ENCODE peak calls at places on chromosome 15, in ten cellular contexts. One of them, this sample, is unnamed.

GRCh38 chr15:99454941-99455795 is 110.6 kb upstream of the MEF2A start:
- DNase-seq in adipocyte: peak
- DNase-seq in heart left ventricle: peak
- DNase-seq in dorsolateral prefrontal cortex: no peak
- DNase-seq in skeletal muscle cell: peak
- DNase-seq in tibial nerve: peak
- DNase-seq in endodermal cell: peak
- DNase-seq in stomach: peak
- DNase-seq in GM23248: peak
- DNase-seq in MM.1S: no peak
- DNase-seq in this sample: no peak

GRCh38 chr15:53759333-53759975 is at the start of gene WDR72:
- DNase-seq in adipocyte: no peak
- DNase-seq in heart left ventricle: no peak
- DNase-seq in dorsolateral prefrontal cortex: no peak
- DNase-seq in skeletal muscle cell: no peak
- DNase-seq in tibial nerve: no peak
- DNase-seq in endodermal cell: peak
- DNase-seq in stomach: no peak
- DNase-seq in GM23248: no peak
- DNase-seq in MM.1S: peak
- DNase-seq in this sample: no peak

GRCh38 chr15:87935583-87935982 is 321.0 kb downstream of the NTRK3 start:
- DNase-seq in adipocyte: no peak
- DNase-seq in heart left ventricle: no peak
- DNase-seq in dorsolateral prefrontal cortex: no peak
- DNase-seq in skeletal muscle cell: no peak
- DNase-seq in tibial nerve: no peak
- DNase-seq in endodermal cell: no peak
- DNase-seq in stomach: no peak
- DNase-seq in GM23248: no peak
- DNase-seq in MM.1S: no peak
- DNase-seq in this sample: no peak

GRCh38 chr15:100650685-100651084 is 48.3 kb downstream of the ASB7 start:
- DNase-seq in adipocyte: no peak
- DNase-seq in heart left ventricle: no peak
- DNase-seq in dorsolateral prefrontal cortex: no peak
- DNase-seq in skeletal muscle cell: no peak
- DNase-seq in tibial nerve: no peak
- DNase-seq in endodermal cell: no peak
- DNase-seq in stomach: no peak
- DNase-seq in GM23248: no peak
- DNase-seq in MM.1S: no peak
- DNase-seq in this sample: no peak

GRCh38 chr15:31262901-31263671 is 63.5 kb upstream of the KLF13 start:
- DNase-seq in adipocyte: peak
- DNase-seq in heart left ventricle: peak
- DNase-seq in dorsolateral prefrontal cortex: peak
- DNase-seq in skeletal muscle cell: no peak
- DNase-seq in tibial nerve: no peak
- DNase-seq in endodermal cell: peak
- DNase-seq in stomach: peak
- DNase-seq in GM23248: peak
- DNase-seq in MM.1S: peak
- DNase-seq in this sample: no peak

GRCh38 chr15:48553559-48553958 is 92.0 kb downstream of the FBN1 start:
- DNase-seq in adipocyte: peak
- DNase-seq in heart left ventricle: no peak
- DNase-seq in dorsolateral prefrontal cortex: no peak
- DNase-seq in skeletal muscle cell: no peak
- DNase-seq in tibial nerve: no peak
- DNase-seq in endodermal cell: no peak
- DNase-seq in stomach: no peak
- DNase-seq in GM23248: peak
- DNase-seq in MM.1S: no peak
- DNase-seq in this sample: no peak

GRCh38 chr15:71109130-71109529 is 6.1 kb upstream of the THSD4 start:
- DNase-seq in adipocyte: peak
- DNase-seq in heart left ventricle: no peak
- DNase-seq in dorsolateral prefrontal cortex: no peak
- DNase-seq in skeletal muscle cell: no peak
- DNase-seq in tibial nerve: no peak
- DNase-seq in endodermal cell: no peak
- DNase-seq in stomach: no peak
- DNase-seq in GM23248: peak
- DNase-seq in MM.1S: no peak
- DNase-seq in this sample: no peak

GRCh38 chr15:99998661-99999101 is 265.4 kb upstream of the LYSMD4 start:
- DNase-seq in adipocyte: no peak
- DNase-seq in heart left ventricle: no peak
- DNase-seq in dorsolateral prefrontal cortex: no peak
- DNase-seq in skeletal muscle cell: no peak
- DNase-seq in tibial nerve: no peak
- DNase-seq in endodermal cell: peak
- DNase-seq in stomach: peak
- DNase-seq in GM23248: no peak
- DNase-seq in MM.1S: no peak
- DNase-seq in this sample: no peak

GRCh38 chr15:25688166-25688565 is 175.0 kb downstream of the ATP10A start:
- DNase-seq in adipocyte: no peak
- DNase-seq in heart left ventricle: no peak
- DNase-seq in dorsolateral prefrontal cortex: no peak
- DNase-seq in skeletal muscle cell: no peak
- DNase-seq in tibial nerve: no peak
- DNase-seq in endodermal cell: no peak
- DNase-seq in stomach: no peak
- DNase-seq in GM23248: no peak
- DNase-seq in MM.1S: no peak
- DNase-seq in this sample: no peak

GRCh38 chr15:78243491-78243941 is 9.2 kb upstream of the ACSBG1 start:
- DNase-seq in adipocyte: no peak
- DNase-seq in heart left ventricle: peak
- DNase-seq in dorsolateral prefrontal cortex: no peak
- DNase-seq in skeletal muscle cell: no peak
- DNase-seq in tibial nerve: no peak
- DNase-seq in endodermal cell: peak
- DNase-seq in stomach: peak
- DNase-seq in GM23248: peak
- DNase-seq in MM.1S: no peak
- DNase-seq in this sample: no peak

DNA sequence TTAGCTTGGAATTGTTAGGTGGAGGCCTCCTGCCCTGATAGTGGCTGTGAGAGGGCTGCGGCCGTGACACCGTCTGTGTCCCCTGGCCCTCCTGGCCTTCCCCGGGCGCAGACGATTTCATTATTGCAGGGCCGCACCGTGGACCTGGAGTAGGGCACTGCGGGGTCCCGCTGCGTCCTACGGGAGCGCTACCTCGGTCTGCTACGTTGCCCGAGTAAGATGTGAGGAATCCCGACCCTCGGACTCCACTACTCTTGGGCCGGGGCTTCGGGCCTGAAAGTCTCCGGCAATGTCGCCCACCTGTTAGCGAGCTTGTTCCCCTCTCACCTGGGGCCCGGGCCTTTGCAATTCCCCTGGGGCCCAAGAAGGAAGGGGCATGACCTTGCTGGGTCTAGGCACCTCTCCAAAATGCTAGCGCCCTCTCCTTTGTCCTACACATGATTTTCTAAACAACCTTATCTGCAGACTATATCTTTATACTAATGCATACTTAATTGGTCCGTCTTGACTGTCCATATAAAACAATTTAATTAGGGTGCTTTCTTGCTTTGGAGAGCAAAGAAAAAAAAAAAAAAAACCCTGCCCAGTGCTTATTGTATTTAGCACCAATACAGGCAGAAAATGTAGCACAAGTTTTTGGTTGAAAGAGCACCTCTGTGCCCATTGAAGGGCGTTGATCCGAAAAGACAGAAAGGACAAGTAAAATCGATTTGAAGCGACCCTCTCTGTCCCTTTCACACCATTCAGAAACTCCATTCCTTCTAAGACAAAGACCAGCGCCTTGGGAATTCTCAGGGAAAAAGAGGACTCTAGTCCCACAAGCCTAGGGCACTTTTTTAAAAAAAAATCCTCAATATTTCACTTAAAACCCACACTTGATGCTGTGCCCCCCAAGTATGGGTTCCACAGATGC is 7.0 kb upstream of the NR2F2 start:
- DNase-seq in adipocyte: no peak
- DNase-seq in heart left ventricle: no peak
- DNase-seq in dorsolateral prefrontal cortex: no peak
- DNase-seq in skeletal muscle cell: no peak
- DNase-seq in tibial nerve: no peak
- DNase-seq in endodermal cell: no peak
- DNase-seq in stomach: no peak
- DNase-seq in GM23248: no peak
- DNase-seq in MM.1S: no peak
- DNase-seq in this sample: no peak
- H3K4me3 ChIP-seq in adipocyte: peak
- H3K4me3 ChIP-seq in heart left ventricle: peak
- H3K4me3 ChIP-seq in dorsolateral prefrontal cortex: no peak
- H3K4me3 ChIP-seq in skeletal muscle cell: no peak
- H3K4me3 ChIP-seq in tibial nerve: peak
- H3K4me3 ChIP-seq in endodermal cell: peak
- H3K4me3 ChIP-seq in stomach: peak
- H3K4me3 ChIP-seq in GM23248: no peak
- H3K4me3 ChIP-seq in MM.1S: no peak
- H3K4me3 ChIP-seq in this sample: no peak

DNA sequence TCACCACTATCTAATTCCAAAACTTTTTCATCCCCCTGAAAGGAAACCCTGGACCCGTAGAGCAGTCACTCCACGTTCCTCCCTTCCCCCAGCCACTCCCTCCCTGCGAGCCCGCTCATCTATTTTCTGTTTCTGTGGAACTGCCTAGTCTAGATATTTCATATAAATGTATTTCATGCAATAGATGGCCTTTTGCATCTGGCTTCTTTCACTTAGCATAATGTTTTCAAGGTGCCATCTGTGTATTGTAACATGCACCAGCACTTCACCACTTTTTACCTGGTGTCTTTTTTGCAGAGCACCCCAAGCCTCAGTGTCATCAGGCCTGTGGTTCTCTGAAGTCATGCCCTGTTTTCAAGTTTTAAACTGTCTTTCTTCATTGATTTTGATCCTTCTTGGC is 10.7 kb downstream of the CGNL1 start:
- DNase-seq in adipocyte: no peak
- DNase-seq in heart left ventricle: no peak
- DNase-seq in dorsolateral prefrontal cortex: no peak
- DNase-seq in skeletal muscle cell: no peak
- DNase-seq in tibial nerve: no peak
- DNase-seq in endodermal cell: peak
- DNase-seq in stomach: no peak
- DNase-seq in GM23248: no peak
- DNase-seq in MM.1S: no peak
- DNase-seq in this sample: no peak
- H3K4me3 ChIP-seq in adipocyte: no peak
- H3K4me3 ChIP-seq in heart left ventricle: no peak
- H3K4me3 ChIP-seq in dorsolateral prefrontal cortex: no peak
- H3K4me3 ChIP-seq in skeletal muscle cell: no peak
- H3K4me3 ChIP-seq in tibial nerve: no peak
- H3K4me3 ChIP-seq in endodermal cell: peak
- H3K4me3 ChIP-seq in stomach: no peak
- H3K4me3 ChIP-seq in GM23248: no peak
- H3K4me3 ChIP-seq in MM.1S: no peak
- H3K4me3 ChIP-seq in this sample: no peak

DNA sequence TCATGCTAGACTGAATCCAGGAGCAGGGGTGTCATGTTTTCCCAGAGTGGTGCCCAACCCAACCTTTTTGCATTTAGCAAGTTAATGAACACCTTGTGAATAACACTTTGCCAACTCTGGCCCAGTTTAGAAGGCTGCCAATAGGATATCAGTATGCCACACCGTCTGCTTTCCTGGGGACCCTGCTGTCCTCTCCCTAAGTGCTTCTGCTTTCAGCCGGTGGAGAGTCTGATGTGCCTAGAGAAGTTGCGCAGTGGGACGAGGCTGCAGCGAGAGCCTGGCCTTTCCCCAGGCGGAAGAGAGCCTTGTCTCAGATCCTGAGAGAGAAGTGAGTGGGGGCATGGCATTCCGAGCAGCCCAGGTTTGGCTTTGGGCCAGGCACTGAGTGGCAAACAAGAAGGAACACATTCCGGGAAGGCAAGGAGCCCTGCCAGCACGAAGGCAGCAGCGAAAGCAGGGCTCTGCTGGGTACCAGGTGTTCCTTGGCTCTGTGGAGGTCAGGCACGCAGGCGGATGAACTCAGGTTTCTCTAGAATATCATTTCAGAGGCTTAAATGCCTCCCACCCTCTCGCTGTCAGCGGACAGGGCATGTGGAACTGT is 36.9 kb downstream of the SENP8 start:
- DNase-seq in adipocyte: peak
- DNase-seq in heart left ventricle: peak
- DNase-seq in dorsolateral prefrontal cortex: peak
- DNase-seq in skeletal muscle cell: no peak
- DNase-seq in tibial nerve: peak
- DNase-seq in endodermal cell: peak
- DNase-seq in stomach: peak
- DNase-seq in GM23248: peak
- DNase-seq in MM.1S: no peak
- DNase-seq in this sample: no peak
- H3K4me3 ChIP-seq in adipocyte: peak
- H3K4me3 ChIP-seq in heart left ventricle: peak
- H3K4me3 ChIP-seq in dorsolateral prefrontal cortex: peak
- H3K4me3 ChIP-seq in skeletal muscle cell: peak
- H3K4me3 ChIP-seq in tibial nerve: peak
- H3K4me3 ChIP-seq in endodermal cell: no peak
- H3K4me3 ChIP-seq in stomach: peak
- H3K4me3 ChIP-seq in GM23248: peak
- H3K4me3 ChIP-seq in MM.1S: no peak
- H3K4me3 ChIP-seq in this sample: no peak

GRCh38 chr15:40081691-40082194 is 26.9 kb downstream of the BMF start:
- DNase-seq in adipocyte: peak
- DNase-seq in heart left ventricle: peak
- DNase-seq in dorsolateral prefrontal cortex: peak
- DNase-seq in skeletal muscle cell: no peak
- DNase-seq in tibial nerve: peak
- DNase-seq in endodermal cell: peak
- DNase-seq in stomach: peak
- DNase-seq in GM23248: peak
- DNase-seq in MM.1S: peak
- DNase-seq in this sample: no peak
- H3K4me3 ChIP-seq in adipocyte: peak
- H3K4me3 ChIP-seq in heart left ventricle: peak
- H3K4me3 ChIP-seq in dorsolateral prefrontal cortex: peak
- H3K4me3 ChIP-seq in skeletal muscle cell: peak
- H3K4me3 ChIP-seq in tibial nerve: peak
- H3K4me3 ChIP-seq in endodermal cell: no peak
- H3K4me3 ChIP-seq in stomach: peak
- H3K4me3 ChIP-seq in GM23248: peak
- H3K4me3 ChIP-seq in MM.1S: peak
- H3K4me3 ChIP-seq in this sample: no peak